ENCODE peak calls at places on chromosome 3, in eight cellular contexts. G is uterus; X is B cell; N is astrocyte of the spinal cord; E is fibroblast of pulmonary artery; A is lung; J is CD4-positive, alpha-beta T cell; I is fibroblast of the aortic adventitia. T is an unnamed sample.

GRCh38 chr3:128382221-128382807 is 84.4 kb downstream of the DNAJB8 start:
- DNase-seq in G (peak), X (no peak), N (no peak), E (no peak), A (no peak), J (no peak), I (no peak), T (no peak)

GRCh38 chr3:194305356-194306108 is 45.6 kb downstream of the CPN2 start:
- DNase-seq in G (no peak), X (peak), N (no peak), E (no peak), A (no peak), J (no peak), I (no peak), T (no peak)

GRCh38 chr3:151751161-151751560 is 17.4 kb downstream of the AADACL2 start:
- DNase-seq in G (no peak), X (no peak), N (no peak), E (peak), A (no peak), J (no peak), I (peak), T (no peak)

GRCh38 chr3:43769471-43770425 is 79.0 kb downstream of the ABHD5 start:
- DNase-seq in G (peak), X (peak), N (peak), E (peak), A (peak), J (peak), I (peak), T (peak)

GRCh38 chr3:43883729-43884396 is 193.1 kb downstream of the ABHD5 start:
- DNase-seq in G (no peak), X (no peak), N (no peak), E (no peak), A (peak), J (no peak), I (no peak), T (no peak)

GRCh38 chr3:136817448-136817847 is 1.5 kb upstream of the SLC35G2 start:
- DNase-seq in G (no peak), X (no peak), N (no peak), E (no peak), A (no peak), J (no peak), I (peak), T (no peak)

GRCh38 chr3:173371848-173372487 is 25.6 kb upstream of the NLGN1 start:
- DNase-seq in G (peak), X (no peak), N (peak), E (peak), A (no peak), J (no peak), I (peak), T (no peak)

GRCh38 chr3:133840055-133840737 is 34.6 kb downstream of the SRPRB start:
- DNase-seq in G (no peak), X (no peak), N (no peak), E (no peak), A (no peak), J (no peak), I (no peak), T (peak)

GRCh38 chr3:171192176-171192854 is 165.8 kb upstream of the SLC2A2 start:
- DNase-seq in G (no peak), X (no peak), N (peak), E (peak), A (no peak), J (no peak), I (peak), T (no peak)

GRCh38 chr3:15535757-15536156 is 14.3 kb upstream of the COLQ start:
- DNase-seq in G (no peak), X (no peak), N (no peak), E (no peak), A (no peak), J (peak), I (no peak), T (no peak)

GRCh38 chr3:50167069-50167781 is 12.1 kb downstream of the SEMA3F start:
- DNase-seq in G (no peak), X (no peak), N (no peak), E (no peak), A (no peak), J (no peak), I (no peak), T (no peak)

DNA sequence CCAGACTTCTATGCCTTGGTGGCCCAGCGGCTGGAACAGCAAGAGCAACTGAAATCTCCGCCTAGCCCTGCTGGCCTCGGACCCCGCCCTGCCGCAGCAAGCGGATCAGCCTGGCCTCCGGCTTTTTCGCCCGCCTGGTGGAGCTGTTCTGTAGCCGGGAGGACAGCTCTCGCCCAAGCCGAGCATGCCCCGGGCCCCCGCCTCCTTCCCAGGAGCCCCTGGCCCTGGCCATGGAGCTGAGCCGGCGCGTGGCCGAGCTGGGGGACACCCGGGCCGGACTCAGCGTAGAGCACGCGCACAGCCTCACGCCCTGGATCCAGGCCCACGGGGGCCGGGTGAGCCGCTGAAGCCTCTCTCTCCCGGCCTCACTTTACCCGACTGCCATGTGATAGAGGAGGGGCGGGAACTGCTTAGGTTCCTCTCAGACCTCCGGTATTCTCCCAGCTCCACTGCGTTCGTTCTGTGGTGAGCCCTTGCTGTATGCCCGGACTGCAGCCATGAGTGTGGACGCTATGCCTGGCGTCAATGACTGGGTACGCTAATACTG is 24.1 kb upstream of the MRPL3 start:
- DNase-seq in G (no peak), X (no peak), N (peak), E (peak), A (no peak), J (no peak), I (peak), T (no peak)
- TF ChIP-seq CTCF in G (no peak), X (no peak), N (peak), E (peak), A (no peak), J (no peak), I (peak), T (peak)

GRCh38 chr3:179801263-179801662 is 148.4 kb downstream of the USP13 start:
- DNase-seq in G (no peak), X (no peak), N (peak), E (peak), A (no peak), J (no peak), I (peak), T (no peak)
- TF ChIP-seq CTCF in G (no peak), X (no peak), N (no peak), E (no peak), A (no peak), J (no peak), I (no peak), T (no peak)

DNA sequence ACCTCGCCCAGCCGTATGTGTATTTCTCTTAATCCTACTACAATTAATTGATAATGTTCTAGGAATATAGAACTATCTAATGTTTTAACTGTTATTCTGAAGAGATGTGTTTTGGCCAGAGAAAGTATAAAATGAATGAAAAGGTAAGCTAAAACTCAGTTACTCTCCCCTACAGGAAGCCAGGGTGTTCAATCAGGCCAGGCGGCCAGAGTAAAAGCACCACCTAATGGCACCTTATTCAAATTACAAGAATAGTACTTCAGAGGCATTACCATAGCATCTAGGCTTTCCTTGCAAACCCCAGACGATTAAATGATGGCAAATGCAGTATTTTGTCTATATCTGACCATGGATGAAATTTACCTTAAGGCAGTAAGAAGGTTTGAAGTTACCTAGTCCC is 10.4 kb downstream of the SLC12A8 start:
- DNase-seq in G (no peak), X (no peak), N (peak), E (peak), A (no peak), J (no peak), I (no peak), T (no peak)
- TF ChIP-seq CTCF in G (no peak), X (no peak), N (peak), E (peak), A (no peak), J (no peak), I (no peak), T (peak)

GRCh38 chr3:16807981-16808380 is 76.8 kb upstream of the PLCL2 start:
- DNase-seq in G (no peak), X (no peak), N (no peak), E (peak), A (no peak), J (no peak), I (no peak), T (no peak)

GRCh38 chr3:16810013-16810412 is 74.7 kb upstream of the PLCL2 start:
- DNase-seq in G (no peak), X (no peak), N (no peak), E (peak), A (no peak), J (no peak), I (peak), T (no peak)

GRCh38 chr3:16807441-16807840 is 77.3 kb upstream of the PLCL2 start:
- DNase-seq in G (no peak), X (no peak), N (no peak), E (peak), A (no peak), J (no peak), I (peak), T (no peak)

GRCh38 chr3:16809482-16809881 is 75.3 kb upstream of the PLCL2 start:
- DNase-seq in G (no peak), X (no peak), N (no peak), E (no peak), A (no peak), J (no peak), I (no peak), T (no peak)

DNA sequence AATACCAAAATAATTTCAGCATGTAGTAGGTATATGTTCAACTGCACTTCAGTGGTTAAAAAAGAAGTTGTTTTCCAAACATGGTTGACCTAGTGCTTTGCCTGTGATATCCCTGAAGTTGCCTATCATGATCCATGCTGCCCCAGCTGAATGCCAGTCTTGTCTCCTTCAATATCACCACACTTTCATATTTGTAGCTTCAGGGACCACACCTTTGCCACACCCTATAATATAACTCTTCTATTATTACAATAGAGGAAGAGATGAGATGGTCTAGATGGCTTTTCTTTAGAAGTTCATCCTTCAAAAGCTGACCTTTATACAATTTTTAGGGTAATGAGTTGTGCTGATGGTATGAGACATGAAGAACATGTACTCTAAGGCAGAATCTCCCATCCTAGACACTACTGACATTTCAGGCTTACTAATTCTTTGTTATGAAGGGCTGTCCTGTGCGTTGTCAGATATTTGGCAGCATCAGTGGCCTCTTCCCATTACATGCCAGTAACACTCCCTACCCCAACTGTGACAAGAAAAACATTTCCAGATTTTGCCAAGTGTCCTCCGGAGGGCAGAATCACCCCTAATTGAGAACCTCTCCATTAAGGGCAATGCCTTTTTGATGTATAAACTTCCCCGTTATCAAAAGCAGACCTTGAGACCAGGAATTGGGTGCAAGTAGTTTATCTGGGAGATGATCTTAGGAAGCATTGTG is 76.2 kb upstream of the PLCL2 start:
- DNase-seq in G (no peak), X (no peak), N (no peak), E (no peak), A (no peak), J (no peak), I (no peak), T (no peak)
- TF ChIP-seq CTCF in G (no peak), X (no peak), N (no peak), E (no peak), A (no peak), J (peak), I (no peak), T (no peak)

DNA sequence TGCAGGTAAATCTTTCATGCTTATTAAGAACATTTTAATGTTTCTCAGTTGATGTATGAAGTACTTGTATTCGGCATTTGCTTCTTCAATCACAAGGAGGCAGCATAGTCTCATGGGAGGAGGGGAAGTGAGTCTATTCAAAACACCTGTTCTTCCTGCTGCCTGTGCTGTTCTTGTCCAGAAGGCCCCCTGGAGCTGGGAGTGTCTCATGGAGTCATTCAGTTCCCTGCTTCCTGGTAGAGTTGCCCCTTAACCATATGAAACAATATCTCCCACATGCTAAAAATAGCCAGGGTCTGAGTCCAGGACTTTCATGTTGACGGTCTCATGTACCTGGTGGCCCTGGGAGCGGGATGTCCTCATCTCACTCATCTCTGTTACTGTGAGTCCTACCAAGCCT is 15.5 kb upstream of the PPP1R2 start:
- DNase-seq in G (no peak), X (peak), N (no peak), E (peak), A (no peak), J (no peak), I (peak), T (no peak)
- TF ChIP-seq CTCF in G (no peak), X (peak), N (peak), E (peak), A (peak), J (peak), I (peak), T (no peak)

T was measured in CD14-positive monocyte.